ENCODE peak calls at places on chromosomes 11 and 22, in five cellular contexts. Z is kidney, J is psoas muscle, V is endothelial cell of umbilical vein, Y is IMR-90. M is an unnamed sample.

GRCh38 chr22:23837911-23838685 is 708 bp downstream of the DERL3 start:
- DNase-seq in Z (peak; percentile 60), Y (no peak), J (peak; percentile 9), V (no peak), M (no peak)

GRCh38 chr11:85947431-85948272 is 92.5 kb downstream of the CCDC83 start:
- DNase-seq in Y (peak; percentile 93), Z (no peak), V (peak; percentile 97), J (no peak), M (peak; percentile 76)

GRCh38 chr11:77672276-77672675 is 34.7 kb upstream of the CLNS1A start:
- DNase-seq in V (no peak), Y (peak; percentile 99), J (no peak), Z (no peak), M (peak; percentile 89)

GRCh38 chr11:74070713-74071506 is 62.0 kb upstream of the UCP3 start:
- DNase-seq in J (no peak), V (no peak), Y (no peak), Z (no peak), M (no peak)

GRCh38 chr11:35146074-35146521 is 7.1 kb downstream of the CD44 start:
- DNase-seq in Z (no peak), V (no peak), J (no peak), Y (no peak), M (no peak)

GRCh38 chr11:84524422-84525051 is 1102.6 kb downstream of the DLG2 start:
- DNase-seq in J (no peak), Z (no peak), V (no peak), Y (peak; percentile 25), M (no peak)

GRCh38 chr11:11071483-11071882 is 213.6 kb upstream of the ZBED5 start:
- DNase-seq in Y (no peak), V (no peak), J (no peak), Z (no peak), M (no peak)

GRCh38 chr11:9787260-9787659 is 123.4 kb downstream of the SWAP70 start:
- DNase-seq in V (no peak), J (no peak), Z (no peak), Y (no peak), M (no peak)

GRCh38 chr11:32706985-32707736 is 87.3 kb downstream of the CCDC73 start:
- DNase-seq in V (peak; percentile 10), Y (peak; percentile 82), Z (no peak), J (no peak), M (peak; percentile 63)

GRCh38 chr11:75195164-75195962 is 44.5 kb downstream of the SLCO2B1 start:
- DNase-seq in Y (no peak), V (peak; percentile 10), J (peak; percentile 67), Z (no peak), M (no peak)

GRCh38 chr11:3971756-3972404 is 116.4 kb downstream of the STIM1 start:
- DNase-seq in J (no peak), V (no peak), Z (no peak), Y (peak; percentile 46), M (no peak)

GRCh38 chr11:34600339-34601084 is 20.4 kb upstream of the EHF start:
- DNase-seq in Y (peak; percentile 8), V (no peak), J (no peak), Z (peak; percentile 78), M (no peak)

GRCh38 chr11:10866893-10867331 is 9.1 kb upstream of the ZBED5 start:
- DNase-seq in V (no peak), Y (peak; percentile 87), Z (no peak), J (no peak), M (no peak)

GRCh38 chr11:38835986-38836385 is 2237.9 kb upstream of the RAG2 start:
- DNase-seq in V (no peak), Z (no peak), Y (no peak), J (no peak), M (no peak)

GRCh38 chr11:116311141-116311540 is 461.6 kb downstream of the BUD13 start:
- DNase-seq in V (no peak), Y (no peak), J (no peak), Z (no peak), M (no peak)

GRCh38 chr11:26331911-26332571 is at the start of gene ANO3:
- DNase-seq in V (peak; percentile 65), Y (peak; percentile 73), Z (peak; percentile 87), J (peak; percentile 44), M (peak; percentile 7)

GRCh38 chr11:66292543-66293332 is 1.0 kb downstream of the TMEM151A start:
- DNase-seq in Y (no peak), J (no peak), Z (peak; percentile 77), V (no peak), M (no peak)
- H3K4me3 ChIP-seq in Y (no peak overlapping the region), J (peak overlapping the region; percentile 65), Z (no peak overlapping the region), V (no peak overlapping the region), M (no peak overlapping the region)

GRCh38 chr22:20299736-20300136 is 20.1 kb downstream of the DGCR6L start:
- DNase-seq in J (no peak), Z (no peak), Y (peak; percentile 28), V (peak; percentile 45), M (no peak)
- TF ChIP-seq CTCF in J (no peak), Z (no peak), Y (no peak), V (no peak), M (no peak)

GRCh38 chr22:50192056-50192824 is 6.5 kb downstream of the TRABD start:
- DNase-seq in Z (peak; percentile 76), J (peak; percentile 10), V (no peak), Y (peak; percentile 19), M (no peak)

GRCh38 chr22:50191041-50191740 is 5.5 kb downstream of the TRABD start:
- DNase-seq in J (peak; percentile 41), Y (no peak), V (no peak), Z (peak; percentile 87), M (no peak)

GRCh38 chr22:50194037-50194809 is 6.6 kb upstream of the SELENOO start:
- DNase-seq in J (no peak), Y (no peak), V (no peak), Z (no peak), M (no peak)

GRCh38 chr22:50192825-50193204 is 7.1 kb downstream of the TRABD start:
- DNase-seq in Y (no peak), Z (peak; percentile 77), V (no peak), J (peak; percentile 14), M (no peak)

GRCh38 chr22:50193621-50194020 is 7.2 kb upstream of the SELENOO start:
- DNase-seq in J (no peak), V (no peak), Z (no peak), Y (no peak), M (no peak)
- H3K36me3 ChIP-seq in J (peaks cover 47% of the 10 kb centered on the region), V (peaks cover 8% of the 10 kb centered on the region), Z (peaks cover 3% of the 10 kb centered on the region), Y (peaks cover 35% of the 10 kb centered on the region), M (peaks cover 37% of the 10 kb centered on the region)

DNA sequence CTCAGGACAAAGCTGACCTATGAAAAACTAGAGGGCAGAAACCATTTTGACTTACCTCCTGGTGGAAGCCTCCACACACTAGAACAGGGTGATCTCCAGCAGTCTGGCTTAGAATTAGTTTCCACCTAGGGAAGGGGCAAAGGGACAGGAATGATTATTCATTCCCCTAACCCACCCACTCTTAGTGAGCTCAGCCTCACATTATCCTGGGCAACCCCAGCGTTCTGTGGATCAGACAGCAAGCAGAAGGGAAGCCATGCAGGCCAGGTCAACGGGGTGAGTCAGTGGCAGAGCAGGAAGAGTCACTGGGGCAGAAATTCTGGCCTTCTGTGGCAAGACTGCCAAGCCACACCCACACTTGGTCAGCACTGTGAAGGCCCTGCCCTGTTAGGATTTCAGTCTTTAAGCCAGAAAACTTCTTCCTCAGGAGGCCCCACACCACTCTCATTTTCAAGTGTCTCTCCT is 10.5 kb downstream of the NUMA1 start:
- DNase-seq in V (peak; percentile 81), Y (peak; percentile 84), Z (peak; percentile 93), J (peak; percentile 91), M (peak; percentile 67)
- H3K4me3 ChIP-seq in V (peak overlapping the region; percentile 1), Y (no peak overlapping the region), Z (no peak overlapping the region), J (peak overlapping the region; percentile 44), M (no peak overlapping the region)

DNA sequence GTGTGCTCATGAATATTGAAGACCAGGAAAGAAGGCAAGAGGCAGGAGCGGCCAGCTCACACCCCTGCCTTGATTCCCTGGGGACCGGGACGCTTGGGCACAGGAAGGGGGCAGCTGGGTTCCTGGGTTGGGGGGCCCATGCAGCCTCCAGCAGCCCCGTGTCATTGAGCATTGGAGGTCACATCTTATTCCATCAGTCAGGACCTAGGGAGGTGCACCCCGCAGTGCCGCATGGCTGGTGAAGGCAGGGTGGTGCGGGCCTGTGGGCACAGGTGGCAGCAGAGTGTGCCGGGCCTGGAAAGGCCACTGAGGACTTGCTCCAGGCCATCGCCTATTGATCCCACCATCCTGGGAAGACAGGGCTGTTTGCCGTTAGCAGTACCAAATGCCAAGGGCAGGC is 116.3 kb upstream of the NECTIN1 start:
- DNase-seq in Z (no peak), Y (no peak), J (no peak), V (no peak), M (no peak)
- TF ChIP-seq CTCF in Z (no peak), Y (no peak), J (no peak), V (no peak), M (no peak)

GRCh38 chr11:131750692-131751091 is 380.3 kb downstream of the NTM start:
- DNase-seq in J (no peak), V (no peak), Y (no peak), Z (no peak), M (no peak)
- H3K36me3 ChIP-seq in J (no peaks in the 10 kb centered on the region), V (no peaks in the 10 kb centered on the region), Y (no peaks in the 10 kb centered on the region), Z (no peaks in the 10 kb centered on the region), M (no peaks in the 10 kb centered on the region)

GRCh38 chr22:21816787-21817496 is 50.5 kb downstream of the MAPK1 start:
- DNase-seq in J (no peak), Y (peak; percentile 95), V (peak; percentile 95), Z (no peak), M (peak; percentile 90)
- H3K4me3 ChIP-seq in J (no peak overlapping the region), Y (no peak overlapping the region), V (peak overlapping the region; percentile 29), Z (no peak overlapping the region), M (no peak overlapping the region)

DNA sequence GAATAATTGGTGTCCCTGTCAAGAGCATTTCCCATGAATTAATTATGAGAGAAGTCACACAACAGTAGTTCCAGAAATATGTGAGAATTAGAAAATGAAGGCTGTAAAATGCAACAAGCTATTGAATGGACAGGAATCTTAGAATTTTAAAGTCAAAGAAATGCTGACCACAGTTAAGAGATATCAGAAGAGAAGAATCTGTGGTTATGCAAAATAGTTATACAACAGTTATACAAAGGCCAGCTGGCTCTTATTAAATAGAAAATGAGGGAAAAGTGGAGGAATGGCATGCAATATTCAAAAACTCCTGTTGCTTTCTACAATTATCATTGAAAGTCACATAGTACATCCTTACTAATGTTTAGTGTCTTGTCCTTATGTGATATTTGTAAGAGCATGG is 27.4 kb downstream of the CASP12 start:
- DNase-seq in Z (no peak), Y (peak; percentile 62), J (no peak), V (no peak), M (no peak)
- TF ChIP-seq CTCF in Z (no peak), Y (no peak), J (no peak), V (no peak), M (no peak)

GRCh38 chr22:20116376-20116950 is 559 bp downstream of the RANBP1 start:
- DNase-seq in Y (no peak), Z (no peak), J (no peak), V (no peak), M (no peak)
- H3K36me3 ChIP-seq in Y (peaks cover 57% of the 10 kb centered on the region), Z (peaks cover 9% of the 10 kb centered on the region), J (peaks cover 61% of the 10 kb centered on the region), V (peaks cover 16% of the 10 kb centered on the region), M (peaks cover 43% of the 10 kb centered on the region)